ENCODE peak calls at places on chromosomes 1 and 21, in four cellular contexts. N is CD4-positive, alpha-beta T cell; D is left lung; C is HepG2. Y is an unnamed sample.

GRCh38 chr1:245822997-245823396 is 668.2 kb downstream of the KIF26B start:
- DNase-seq in C (peak; percentile 54), D (no peak), N (no peak), Y (no peak)

GRCh38 chr21:45162809-45163208 is 88.4 kb downstream of the ADARB1 start:
- DNase-seq in N (no peak), C (no peak), D (peak; percentile 54), Y (no peak)

GRCh38 chr21:35086357-35086756 is 37.3 kb upstream of the RUNX1 start:
- DNase-seq in C (no peak), D (no peak), N (no peak), Y (no peak)

GRCh38 chr1:2611034-2611501 is 21.7 kb downstream of the MMEL1 start:
- DNase-seq in D (peak; percentile 85), N (no peak), C (no peak), Y (no peak)

GRCh38 chr1:80171101-80171500 is 1164.6 kb upstream of the ADGRL4 start:
- DNase-seq in D (no peak), C (no peak), N (no peak), Y (no peak)

GRCh38 chr1:186042216-186042615 is 308.0 kb downstream of the HMCN1 start:
- DNase-seq in D (no peak), N (no peak), C (no peak), Y (no peak)

GRCh38 chr1:245809361-245809760 is 654.6 kb downstream of the KIF26B start:
- DNase-seq in C (no peak), D (no peak), N (no peak), Y (no peak)

GRCh38 chr21:31343680-31344480 is at the start of gene TIAM1:
- DNase-seq in D (peak; percentile 80), C (no peak), N (no peak), Y (peak; percentile 38)

GRCh38 chr1:64923294-64923718 is 43.0 kb downstream of the JAK1 start:
- DNase-seq in N (no peak), D (no peak), C (no peak), Y (no peak)

GRCh38 chr1:243851765-243852164 is 1.7 kb upstream of the AKT3 start:
- DNase-seq in C (no peak), N (no peak), D (no peak), Y (no peak)

GRCh38 chr1:55466921-55467320 is 251.8 kb upstream of the USP24 start:
- DNase-seq in N (no peak), C (no peak), D (no peak), Y (no peak)

GRCh38 chr21:36320421-36321324 is 676 bp downstream of the MORC3 start:
- DNase-seq in D (peak; percentile 92), C (peak; percentile 35), N (peak; percentile 26), Y (peak; percentile 39)
- TF ChIP-seq CTCF in D (no peak), C (peak; percentile 12), N (no peak), Y (no peak)

GRCh38 chr1:169108897-169109560 is 2.5 kb downstream of the ATP1B1 start:
- DNase-seq in D (no peak), C (peak; percentile 71), N (no peak), Y (no peak)
- TF ChIP-seq CTCF in D (no peak), C (peak; percentile 41), N (no peak), Y (no peak)

DNA sequence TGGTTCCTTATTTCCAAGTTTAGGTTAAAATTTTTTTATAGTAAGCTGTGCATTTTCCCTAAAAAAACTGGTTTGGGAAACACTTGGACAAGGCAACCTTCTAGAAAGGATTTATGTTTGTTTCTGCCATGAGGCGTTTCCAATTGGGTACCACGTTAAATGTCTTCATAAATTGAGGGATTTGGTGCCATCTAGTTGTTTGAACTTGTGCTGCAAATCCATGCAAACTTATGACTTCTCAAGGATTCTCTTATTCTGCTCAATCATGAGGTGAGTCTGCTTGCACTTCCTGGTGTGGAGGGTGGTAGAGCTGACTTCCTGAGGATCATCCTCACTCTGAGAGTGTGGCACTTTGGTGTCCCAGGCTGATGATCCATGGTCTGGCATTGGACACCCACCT is 123.3 kb downstream of the PCNX2 start:
- DNase-seq in C (peak; percentile 11), D (no peak), N (no peak), Y (no peak)
- TF ChIP-seq CTCF in C (peak; percentile 39), D (peak; percentile 26), N (no peak), Y (no peak)

GRCh38 chr1:100615686-100616085 is 77.7 kb downstream of the GPR88 start:
- DNase-seq in C (no peak), D (no peak), N (no peak), Y (no peak)

GRCh38 chr1:100612540-100612939 is 74.6 kb downstream of the GPR88 start:
- DNase-seq in C (no peak), D (no peak), N (no peak), Y (no peak)

GRCh38 chr1:100613817-100614559 is 76.0 kb downstream of the GPR88 start:
- DNase-seq in C (no peak), D (no peak), N (no peak), Y (no peak)

GRCh38 chr1:100616121-100616621 is 78.2 kb downstream of the GPR88 start:
- DNase-seq in N (no peak), D (no peak), C (no peak), Y (no peak)

DNA sequence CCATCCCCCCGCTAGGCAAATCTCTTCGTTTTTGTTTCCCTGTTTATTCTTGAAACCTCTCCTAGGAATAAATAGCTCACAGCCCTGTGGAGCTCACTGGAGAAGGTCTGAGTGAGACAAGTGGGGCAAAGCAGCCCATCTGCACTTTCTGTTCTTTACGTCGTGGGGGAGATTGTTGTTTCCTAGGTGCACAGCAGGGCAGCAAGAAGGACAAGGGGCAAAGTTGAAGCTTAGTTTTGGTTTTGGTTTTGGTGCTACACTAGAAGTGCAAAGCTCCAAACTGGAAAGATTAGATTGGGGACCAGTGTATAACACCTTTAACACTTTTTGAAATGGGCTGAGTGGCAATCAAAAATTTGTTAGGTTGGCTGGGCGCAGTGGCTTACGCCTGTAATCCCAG is 76.6 kb downstream of the GPR88 start:
- DNase-seq in N (no peak), C (no peak), D (no peak), Y (no peak)
- TF ChIP-seq CTCF in N (no peak), C (no peak), D (no peak), Y (no peak)

GRCh38 chr1:28848408-28848807 is 36.4 kb downstream of the OPRD1 start:
- DNase-seq in C (no peak), D (no peak), N (no peak), Y (no peak)
- TF ChIP-seq CTCF in C (no peak), D (no peak), N (no peak), Y (no peak)

GRCh38 chr1:201259476-201260235 is 23.6 kb upstream of the PKP1 start:
- DNase-seq in C (no peak), N (no peak), D (peak; percentile 80), Y (no peak)
- TF ChIP-seq CTCF in C (no peak), N (no peak), D (no peak), Y (no peak)

GRCh38 chr1:247681288-247681897 is 1.9 kb upstream of the OR13G1 start:
- DNase-seq in D (no peak), C (peak; percentile 38), N (no peak), Y (no peak)
- TF ChIP-seq CTCF in D (peak; percentile 66), C (peak; percentile 70), N (peak; percentile 66), Y (no peak)

DNA sequence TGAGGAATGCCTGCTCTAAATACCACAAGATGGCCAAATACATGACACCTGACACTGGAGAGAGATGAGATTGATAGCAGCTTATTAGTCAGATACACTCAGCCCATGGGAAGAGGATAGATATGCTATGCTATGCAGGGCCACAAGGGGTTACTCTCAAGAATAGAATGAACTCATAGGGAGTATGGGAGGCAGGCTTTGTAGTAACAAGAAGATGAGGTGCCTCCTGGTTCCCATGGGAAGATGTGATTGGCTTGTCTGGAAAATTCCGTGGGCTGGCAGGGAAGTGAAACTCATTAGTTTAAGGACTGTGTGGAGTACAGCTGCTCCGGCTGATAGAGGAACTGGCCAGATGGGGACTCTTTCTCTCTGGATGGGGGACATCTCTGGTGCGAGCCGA is 16.5 kb downstream of the CCDC30 start:
- DNase-seq in N (no peak), C (peak; percentile 10), D (no peak), Y (no peak)
- TF ChIP-seq CTCF in N (no peak), C (no peak), D (no peak), Y (no peak)

DNA sequence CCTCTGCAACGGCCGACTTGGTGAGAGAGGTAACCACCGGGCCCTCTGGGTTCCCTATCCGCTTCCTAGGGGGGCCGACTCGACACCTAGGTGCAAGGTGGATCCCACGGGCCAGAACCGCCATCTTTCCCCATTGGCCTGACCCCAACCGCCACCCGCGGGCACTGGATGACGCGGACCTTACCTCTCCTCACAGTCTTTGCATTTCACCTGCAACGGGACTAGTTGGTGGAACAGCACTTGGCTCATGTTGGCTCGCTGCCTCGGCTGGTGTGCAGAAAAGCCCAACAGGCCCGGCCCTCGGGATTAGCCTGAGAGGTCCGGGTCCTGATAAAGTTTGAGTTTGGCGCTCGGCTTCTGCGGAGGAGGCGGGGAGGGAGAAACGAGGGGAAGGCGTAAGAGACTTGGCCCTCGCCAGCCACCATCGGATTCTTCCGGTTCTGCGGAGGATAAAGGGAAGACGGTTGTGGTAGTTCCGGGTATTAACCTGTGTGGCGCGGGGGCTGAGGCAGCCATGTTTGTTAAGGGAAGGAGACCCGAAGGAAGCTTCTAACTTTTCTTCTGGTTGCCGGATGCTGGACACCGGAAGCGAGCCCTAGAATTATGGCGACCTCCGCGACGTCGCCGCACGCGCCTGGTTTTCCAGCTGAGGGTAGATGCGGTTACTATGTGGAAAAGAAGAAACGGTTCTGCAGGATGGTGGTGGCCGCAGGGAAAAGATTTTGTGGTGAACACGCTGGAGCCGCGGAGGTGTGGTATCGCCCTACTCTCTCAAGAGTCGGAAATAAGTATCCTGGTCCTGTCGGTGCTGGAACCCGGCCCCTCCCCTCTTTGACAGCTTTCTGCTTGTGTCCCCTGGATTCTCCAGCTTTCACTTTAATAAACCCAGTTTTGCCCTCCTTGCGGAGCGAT is at the start of the genes SASS6 and TRMT13:
- DNase-seq in C (peak; percentile 97), D (peak; percentile 97), N (peak; percentile 89), Y (peak; percentile 83)
- TF ChIP-seq CTCF in C (peak; percentile 1), D (peak; percentile 32), N (no peak), Y (no peak)

GRCh38 chr1:157626099-157626498 is 28.2 kb upstream of the FCRL4 start:
- DNase-seq in N (no peak), C (peak; percentile 3), D (no peak), Y (no peak)
- TF ChIP-seq CTCF in N (no peak), C (peak; percentile 37), D (no peak), Y (no peak)